ENCODE peak calls at places on chromosomes 1 and 21, in nine cellular contexts. Y, X, F, W, V, L, Z, A and Q are unnamed samples.

GRCh38 chr1:231407537-231408396 is 14.3 kb downstream of the EGLN1 start:
- DNase-seq in A (no peak), W (no peak), X (peak; percentile 23), Z (no peak), F (no peak), L (no peak), Y (no peak), V (no peak), Q (no peak)

GRCh38 chr1:224498574-224499170 is 64.1 kb upstream of the WDR26 start:
- DNase-seq in A (no peak), F (no peak), X (no peak), Z (no peak), V (no peak), L (peak; percentile 54), Y (no peak), W (peak; percentile 17), Q (no peak)

GRCh38 chr1:15915991-15916390 is 59.9 kb downstream of the ZBTB17 start:
- DNase-seq in V (no peak), Y (no peak), Z (no peak), F (no peak), W (no peak), A (no peak), L (no peak), X (no peak), Q (no peak)

GRCh38 chr1:151803164-151803563 is 2.1 kb downstream of the LINGO4 start:
- DNase-seq in X (no peak), A (no peak), L (no peak), W (no peak), Y (no peak), F (no peak), Z (no peak), V (no peak), Q (no peak)

GRCh38 chr21:15560383-15561056 is 169.3 kb upstream of the USP25 start:
- DNase-seq in Z (no peak), F (no peak), Y (no peak), X (no peak), L (no peak), W (no peak), V (no peak), A (no peak), Q (no peak)

GRCh38 chr1:207920481-207921050 is 9.6 kb upstream of the CD34 start:
- DNase-seq in Z (no peak), W (no peak), X (no peak), V (no peak), A (no peak), L (no peak), Y (no peak), F (no peak), Q (no peak)

GRCh38 chr1:198175418-198176170 is 18.8 kb downstream of the NEK7 start:
- DNase-seq in W (no peak), X (no peak), F (peak; percentile 21), A (no peak), V (no peak), Y (no peak), Z (no peak), L (no peak), Q (no peak)

GRCh38 chr1:181135462-181135781 is 46.9 kb downstream of the IER5 start:
- DNase-seq in W (peak; percentile 26), L (no peak), X (peak; percentile 66), V (no peak), A (no peak), Y (no peak), Z (no peak), F (peak; percentile 43), Q (peak; percentile 25)

GRCh38 chr1:98119793-98120192 is 199.0 kb upstream of the DPYD start:
- DNase-seq in F (no peak), A (peak; percentile 75), X (no peak), Z (no peak), W (no peak), V (no peak), Y (no peak), L (peak; percentile 59), Q (peak; percentile 63)

GRCh38 chr1:155207578-155208405 is at the start of gene THBS3:
- DNase-seq in W (no peak), A (no peak), X (peak; percentile 44), Y (peak; percentile 80), L (peak; percentile 85), F (no peak), Z (no peak), V (no peak), Q (peak; percentile 43)

GRCh38 chr1:212368073-212368484 is 46.6 kb downstream of the PACC1 start:
- DNase-seq in A (peak; percentile 43), X (peak; percentile 65), F (peak; percentile 76), Z (no peak), Y (no peak), L (peak; percentile 84), W (peak; percentile 52), V (peak; percentile 56), Q (peak; percentile 33)

GRCh38 chr1:245153645-245154428 is 948 bp upstream of the KIF26B start:
- DNase-seq in Z (no peak), L (peak; percentile 44), Y (peak; percentile 79), A (no peak), V (peak; percentile 36), W (peak; percentile 3), F (no peak), X (peak; percentile 19), Q (no peak)

GRCh38 chr1:225842074-225842473 is 32.1 kb downstream of the EPHX1 start:
- DNase-seq in V (no peak), Y (peak; percentile 73), Z (no peak), W (no peak), X (no peak), L (no peak), A (no peak), F (no peak), Q (no peak)

GRCh38 chr1:233364695-233365539 is 37.4 kb downstream of the MAP3K21 start:
- DNase-seq in L (no peak), A (peak; percentile 8), Z (no peak), Y (no peak), X (no peak), F (peak; percentile 12), V (no peak), W (no peak), Q (no peak)

GRCh38 chr21:26169061-26169610 is 1.4 kb downstream of the APP start:
- DNase-seq in Z (no peak), A (peak; percentile 31), Y (peak; percentile 80), W (peak; percentile 30), L (peak; percentile 73), V (peak; percentile 50), F (no peak), X (peak; percentile 59), Q (peak; percentile 43)

GRCh38 chr1:150168960-150169565 is 19.3 kb downstream of the PLEKHO1 start:
- DNase-seq in F (peak; percentile 68), X (peak; percentile 62), Y (no peak), V (peak; percentile 57), L (peak; percentile 73), Z (no peak), A (no peak), W (peak; percentile 60), Q (peak; percentile 60)

GRCh38 chr21:44984792-44985440 is 45.1 kb downstream of the SLX9 start:
- DNase-seq in Y (peak; percentile 91), A (no peak), Z (no peak), V (no peak), F (no peak), L (peak; percentile 34), W (no peak), X (no peak), Q (no peak)

GRCh38 chr1:116036255-116036654 is 59.9 kb downstream of the SLC22A15 start:
- DNase-seq in V (no peak), Y (no peak), W (no peak), Z (no peak), X (no peak), F (no peak), A (no peak), L (no peak), Q (no peak)

GRCh38 chr1:207817166-207817565 is 65.3 kb downstream of the CD46 start:
- DNase-seq in L (no peak), X (no peak), A (no peak), Z (no peak), V (no peak), W (no peak), Y (peak; percentile 47), F (no peak), Q (no peak)

GRCh38 chr1:232183802-232184201 is 446.1 kb downstream of the SIPA1L2 start:
- DNase-seq in W (no peak), X (no peak), V (no peak), F (peak; percentile 4), Z (no peak), Y (no peak), A (no peak), L (no peak), Q (no peak)

GRCh38 chr1:81190003-81190402 is 610.7 kb upstream of the ADGRL2 start:
- DNase-seq in Z (no peak), F (no peak), X (no peak), Y (no peak), V (no peak), W (no peak), A (no peak), L (no peak), Q (no peak)

GRCh38 chr1:209802117-209802779 is 3.7 kb downstream of the IRF6 start:
- DNase-seq in X (no peak), F (no peak), L (no peak), A (no peak), V (no peak), Z (no peak), Y (no peak), W (no peak), Q (no peak)

GRCh38 chr21:26597981-26598380 is 24.9 kb upstream of the CYYR1 start:
- DNase-seq in Z (no peak), Y (no peak), L (no peak), A (no peak), X (no peak), F (no peak), V (no peak), W (no peak), Q (no peak)